ENCODE peak calls at places on chromosomes 6 and 20, in nine cellular contexts. One of them, this sample, is unnamed. For H3K27me3, the result is how much of the 10 kb centered on the place peaks cover.

GRCh38 chr6:5766260-5766659 is 240.5 kb downstream of the NRN1 start:
- DNase-seq in SJSA1: no peak
- DNase-seq in body of pancreas: no peak
- DNase-seq in astrocyte: no peak
- DNase-seq in GM23338: no peak
- DNase-seq in HCT116: no peak
- DNase-seq in heart right ventricle: no peak
- DNase-seq in pancreas: no peak
- DNase-seq in neuronal stem cell: no peak
- DNase-seq in this sample: no peak

GRCh38 chr6:31168606-31169005 is 1.9 kb downstream of the POU5F1 start:
- DNase-seq in SJSA1: no peak
- DNase-seq in body of pancreas: no peak
- DNase-seq in astrocyte: no peak
- DNase-seq in GM23338: no peak
- DNase-seq in HCT116: no peak
- DNase-seq in heart right ventricle: no peak
- DNase-seq in pancreas: no peak
- DNase-seq in neuronal stem cell: no peak
- DNase-seq in this sample: no peak

GRCh38 chr6:161631676-161632194 is 357.9 kb upstream of the AGPAT4 start:
- DNase-seq in SJSA1: peak
- DNase-seq in body of pancreas: no peak
- DNase-seq in astrocyte: peak
- DNase-seq in GM23338: no peak
- DNase-seq in HCT116: no peak
- DNase-seq in heart right ventricle: no peak
- DNase-seq in pancreas: no peak
- DNase-seq in neuronal stem cell: no peak
- DNase-seq in this sample: no peak

GRCh38 chr6:138099832-138100231 is 7.4 kb downstream of the PERP start:
- DNase-seq in SJSA1: no peak
- DNase-seq in body of pancreas: no peak
- DNase-seq in astrocyte: peak
- DNase-seq in GM23338: no peak
- DNase-seq in HCT116: no peak
- DNase-seq in heart right ventricle: no peak
- DNase-seq in pancreas: no peak
- DNase-seq in neuronal stem cell: no peak
- DNase-seq in this sample: no peak

GRCh38 chr6:2919401-2919800 is 16.3 kb upstream of the SERPINB9 start:
- DNase-seq in SJSA1: no peak
- DNase-seq in body of pancreas: no peak
- DNase-seq in astrocyte: no peak
- DNase-seq in GM23338: no peak
- DNase-seq in HCT116: no peak
- DNase-seq in heart right ventricle: no peak
- DNase-seq in pancreas: no peak
- DNase-seq in neuronal stem cell: no peak
- DNase-seq in this sample: no peak

GRCh38 chr6:49462071-49462470 is 982 bp downstream of the MMUT start:
- DNase-seq in SJSA1: no peak
- DNase-seq in body of pancreas: no peak
- DNase-seq in astrocyte: peak
- DNase-seq in GM23338: no peak
- DNase-seq in HCT116: no peak
- DNase-seq in heart right ventricle: no peak
- DNase-seq in pancreas: no peak
- DNase-seq in neuronal stem cell: no peak
- DNase-seq in this sample: no peak

GRCh38 chr20:44071057-44071456 is 115.9 kb downstream of the JPH2 start:
- DNase-seq in SJSA1: no peak
- DNase-seq in body of pancreas: no peak
- DNase-seq in astrocyte: no peak
- DNase-seq in GM23338: no peak
- DNase-seq in HCT116: no peak
- DNase-seq in heart right ventricle: no peak
- DNase-seq in pancreas: no peak
- DNase-seq in neuronal stem cell: no peak
- DNase-seq in this sample: no peak

GRCh38 chr6:54014440-54014839 is 96.8 kb upstream of the MLIP start:
- DNase-seq in SJSA1: no peak
- DNase-seq in body of pancreas: no peak
- DNase-seq in astrocyte: no peak
- DNase-seq in GM23338: no peak
- DNase-seq in HCT116: no peak
- DNase-seq in heart right ventricle: no peak
- DNase-seq in pancreas: no peak
- DNase-seq in neuronal stem cell: no peak
- DNase-seq in this sample: no peak

GRCh38 chr6:99609839-99610489 is 3.3 kb downstream of the PRDM13 start:
- DNase-seq in SJSA1: no peak
- DNase-seq in body of pancreas: no peak
- DNase-seq in astrocyte: no peak
- DNase-seq in GM23338: no peak
- DNase-seq in HCT116: no peak
- DNase-seq in heart right ventricle: no peak
- DNase-seq in pancreas: no peak
- DNase-seq in neuronal stem cell: no peak
- DNase-seq in this sample: no peak

GRCh38 chr6:129853996-129854711 is 7.0 kb downstream of the TMEM244 start:
- DNase-seq in SJSA1: peak
- DNase-seq in body of pancreas: no peak
- DNase-seq in astrocyte: peak
- DNase-seq in GM23338: no peak
- DNase-seq in HCT116: peak
- DNase-seq in heart right ventricle: no peak
- DNase-seq in pancreas: no peak
- DNase-seq in neuronal stem cell: no peak
- DNase-seq in this sample: no peak

GRCh38 chr20:24289737-24290481 is 179.5 kb upstream of the SYNDIG1 start:
- DNase-seq in SJSA1: no peak
- DNase-seq in body of pancreas: no peak
- DNase-seq in astrocyte: no peak
- DNase-seq in GM23338: peak
- DNase-seq in HCT116: no peak
- DNase-seq in heart right ventricle: no peak
- DNase-seq in pancreas: no peak
- DNase-seq in neuronal stem cell: no peak
- DNase-seq in this sample: no peak

GRCh38 chr6:40414617-40415016 is 172.5 kb downstream of the LRFN2 start:
- DNase-seq in SJSA1: no peak
- DNase-seq in body of pancreas: no peak
- DNase-seq in astrocyte: no peak
- DNase-seq in GM23338: no peak
- DNase-seq in HCT116: no peak
- DNase-seq in heart right ventricle: no peak
- DNase-seq in pancreas: no peak
- DNase-seq in neuronal stem cell: no peak
- DNase-seq in this sample: no peak

GRCh38 chr20:60968853-60969720 is 283.0 kb upstream of the CDH4 start:
- DNase-seq in SJSA1: no peak
- DNase-seq in body of pancreas: no peak
- DNase-seq in astrocyte: no peak
- DNase-seq in GM23338: no peak
- DNase-seq in HCT116: no peak
- DNase-seq in heart right ventricle: no peak
- DNase-seq in pancreas: no peak
- DNase-seq in neuronal stem cell: no peak
- DNase-seq in this sample: no peak

DNA sequence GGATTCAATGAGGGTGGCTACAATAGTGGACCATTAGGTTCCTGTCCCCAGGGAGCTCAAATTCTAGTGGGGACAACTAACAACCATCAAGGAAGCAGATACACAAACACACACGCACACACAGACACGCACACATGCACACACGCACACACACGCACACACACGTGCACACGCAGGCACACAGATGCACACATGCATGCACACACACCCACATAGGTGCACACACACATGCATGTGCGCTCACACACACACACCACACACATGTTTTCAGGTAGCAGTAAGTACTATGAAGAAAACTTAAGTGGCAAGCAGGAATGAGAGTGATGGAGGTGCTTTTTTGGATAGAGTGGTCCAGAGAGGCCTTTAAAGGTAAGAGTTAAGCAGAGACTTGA is 6.6 kb upstream of the NSFL1C start:
- DNase-seq in SJSA1: no peak
- DNase-seq in body of pancreas: no peak
- DNase-seq in astrocyte: no peak
- DNase-seq in GM23338: no peak
- DNase-seq in HCT116: no peak
- DNase-seq in heart right ventricle: no peak
- DNase-seq in pancreas: no peak
- DNase-seq in neuronal stem cell: no peak
- DNase-seq in this sample: no peak
- H3K27ac ChIP-seq in SJSA1: no peak
- H3K27ac ChIP-seq in body of pancreas: no peak
- H3K27ac ChIP-seq in astrocyte: no peak
- H3K27ac ChIP-seq in GM23338: no peak
- H3K27ac ChIP-seq in HCT116: no peak
- H3K27ac ChIP-seq in heart right ventricle: peak
- H3K27ac ChIP-seq in pancreas: no peak
- H3K27ac ChIP-seq in neuronal stem cell: no peak
- H3K27ac ChIP-seq in this sample: no peak

GRCh38 chr20:16676895-16677294 is 52.9 kb upstream of the SNRPB2 start:
- DNase-seq in SJSA1: no peak
- DNase-seq in body of pancreas: no peak
- DNase-seq in astrocyte: no peak
- DNase-seq in GM23338: no peak
- DNase-seq in HCT116: no peak
- DNase-seq in heart right ventricle: no peak
- DNase-seq in pancreas: no peak
- DNase-seq in neuronal stem cell: no peak
- DNase-seq in this sample: no peak

GRCh38 chr20:16675165-16675564 is 54.7 kb upstream of the SNRPB2 start:
- DNase-seq in SJSA1: no peak
- DNase-seq in body of pancreas: no peak
- DNase-seq in astrocyte: no peak
- DNase-seq in GM23338: no peak
- DNase-seq in HCT116: no peak
- DNase-seq in heart right ventricle: no peak
- DNase-seq in pancreas: no peak
- DNase-seq in neuronal stem cell: no peak
- DNase-seq in this sample: no peak

GRCh38 chr20:16674243-16674642 is 55.6 kb upstream of the SNRPB2 start:
- DNase-seq in SJSA1: no peak
- DNase-seq in body of pancreas: no peak
- DNase-seq in astrocyte: no peak
- DNase-seq in GM23338: no peak
- DNase-seq in HCT116: no peak
- DNase-seq in heart right ventricle: no peak
- DNase-seq in pancreas: no peak
- DNase-seq in neuronal stem cell: no peak
- DNase-seq in this sample: no peak

GRCh38 chr20:16671753-16672152 is 58.1 kb upstream of the SNRPB2 start:
- DNase-seq in SJSA1: no peak
- DNase-seq in body of pancreas: no peak
- DNase-seq in astrocyte: no peak
- DNase-seq in GM23338: no peak
- DNase-seq in HCT116: no peak
- DNase-seq in heart right ventricle: no peak
- DNase-seq in pancreas: no peak
- DNase-seq in neuronal stem cell: no peak
- DNase-seq in this sample: no peak

DNA sequence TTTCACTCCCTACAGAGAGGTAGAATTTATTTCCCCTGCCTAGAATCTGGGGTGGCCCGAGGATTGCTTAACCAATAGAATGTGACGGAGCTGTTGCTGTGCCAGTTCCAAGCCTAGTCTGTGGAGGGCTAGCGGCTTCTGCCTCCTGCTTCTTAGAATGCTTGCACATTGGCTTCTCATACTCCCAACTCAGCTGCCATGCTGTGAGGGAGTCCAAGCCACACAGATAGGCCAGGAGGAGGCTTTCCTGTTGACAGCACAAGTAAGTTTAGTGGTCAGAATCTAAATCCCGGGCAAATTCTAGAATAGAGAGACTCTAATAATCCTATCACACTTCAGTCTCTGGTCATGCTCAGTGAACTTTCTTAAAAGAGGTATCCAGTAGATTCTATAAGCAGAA is 57.5 kb upstream of the SNRPB2 start:
- DNase-seq in SJSA1: no peak
- DNase-seq in body of pancreas: no peak
- DNase-seq in astrocyte: no peak
- DNase-seq in GM23338: no peak
- DNase-seq in HCT116: no peak
- DNase-seq in heart right ventricle: no peak
- DNase-seq in pancreas: no peak
- DNase-seq in neuronal stem cell: no peak
- DNase-seq in this sample: no peak
- H3K27me3 ChIP-seq in SJSA1: under half
- H3K27me3 ChIP-seq in body of pancreas: under half
- H3K27me3 ChIP-seq in astrocyte: under half
- H3K27me3 ChIP-seq in GM23338: under half
- H3K27me3 ChIP-seq in HCT116: under half
- H3K27me3 ChIP-seq in heart right ventricle: under half
- H3K27me3 ChIP-seq in pancreas: under half
- H3K27me3 ChIP-seq in neuronal stem cell: under half
- H3K27me3 ChIP-seq in this sample: under half

GRCh38 chr20:63153254-63154221 is 62.4 kb downstream of the YTHDF1 start:
- DNase-seq in SJSA1: no peak
- DNase-seq in body of pancreas: no peak
- DNase-seq in astrocyte: no peak
- DNase-seq in GM23338: no peak
- DNase-seq in HCT116: no peak
- DNase-seq in heart right ventricle: no peak
- DNase-seq in pancreas: no peak
- DNase-seq in neuronal stem cell: no peak
- DNase-seq in this sample: no peak
- H3K27ac ChIP-seq in SJSA1: no peak
- H3K27ac ChIP-seq in body of pancreas: no peak
- H3K27ac ChIP-seq in astrocyte: no peak
- H3K27ac ChIP-seq in GM23338: no peak
- H3K27ac ChIP-seq in HCT116: no peak
- H3K27ac ChIP-seq in heart right ventricle: no peak
- H3K27ac ChIP-seq in pancreas: no peak
- H3K27ac ChIP-seq in neuronal stem cell: no peak
- H3K27ac ChIP-seq in this sample: no peak

DNA sequence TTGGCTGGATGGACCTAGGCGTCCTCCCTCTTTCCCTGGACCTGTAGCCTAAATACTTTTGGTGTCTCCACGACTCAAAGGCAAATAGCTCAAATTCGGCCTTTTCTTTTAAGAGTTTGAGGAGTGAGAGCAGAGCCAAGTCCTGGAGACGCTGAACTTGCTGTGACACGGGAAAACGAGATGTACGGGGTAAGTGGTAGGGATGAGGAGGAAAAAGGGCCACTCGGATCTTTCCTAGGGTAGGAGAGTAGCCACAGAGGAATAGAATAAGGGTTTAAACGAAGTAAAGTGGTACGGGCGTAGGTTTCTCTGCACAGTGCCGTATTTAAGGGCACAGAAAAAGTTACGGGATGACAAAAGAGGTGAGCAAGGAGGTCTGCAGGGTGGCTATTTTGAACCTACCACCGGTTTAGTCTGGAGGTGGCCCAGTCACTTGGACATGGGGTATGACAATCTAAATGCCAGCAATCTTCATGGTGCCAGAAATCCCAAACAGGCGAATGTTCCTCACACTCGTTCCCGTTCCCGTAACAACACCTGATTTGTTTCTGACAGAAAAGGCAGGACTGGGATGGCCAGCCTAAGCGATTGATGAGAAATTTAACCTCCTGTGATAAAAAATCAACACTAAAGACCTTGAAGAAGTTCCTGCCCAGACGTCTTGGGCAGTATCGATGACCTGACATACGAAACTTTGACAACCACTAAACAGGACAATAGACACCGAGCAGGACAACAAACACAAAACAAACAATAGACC is 149.3 kb downstream of the TRIM27 start:
- DNase-seq in SJSA1: no peak
- DNase-seq in body of pancreas: no peak
- DNase-seq in astrocyte: no peak
- DNase-seq in GM23338: no peak
- DNase-seq in HCT116: no peak
- DNase-seq in heart right ventricle: no peak
- DNase-seq in pancreas: no peak
- DNase-seq in neuronal stem cell: no peak
- DNase-seq in this sample: no peak
- H3K27me3 ChIP-seq in SJSA1: half or more
- H3K27me3 ChIP-seq in body of pancreas: under half
- H3K27me3 ChIP-seq in astrocyte: half or more
- H3K27me3 ChIP-seq in GM23338: half or more
- H3K27me3 ChIP-seq in HCT116: under half
- H3K27me3 ChIP-seq in heart right ventricle: half or more
- H3K27me3 ChIP-seq in pancreas: under half
- H3K27me3 ChIP-seq in neuronal stem cell: half or more
- H3K27me3 ChIP-seq in this sample: half or more

This sample was measured in iPS DF 6.9.